ENCODE peak calls at places on chromosome 3, in eight cellular contexts. J is progenitor cell of endocrine pancreas, K is stomach, U is GM04504, F is left cardiac atrium, N is posterior cingulate gyrus, X is AG10803, H is tibial artery. D is an unnamed sample.

GRCh38 chr3:140360332-140360731 is 317.5 kb upstream of the TRIM42 start:
- DNase-seq in U (no peak), N (no peak), J (no peak), X (no peak), F (no peak), H (no peak), K (no peak), D (no peak)

GRCh38 chr3:71142440-71143161 is 440.9 kb downstream of the FOXP1 start:
- DNase-seq in U (no peak), H (no peak), K (no peak), X (no peak), F (no peak), J (no peak), N (no peak), D (no peak)

GRCh38 chr3:128854382-128854939 is 25.0 kb upstream of the ACAD9 start:
- DNase-seq in J (no peak), U (no peak), X (no peak), F (no peak), N (no peak), K (no peak), H (no peak), D (no peak)

GRCh38 chr3:162082516-162082915 is 585.9 kb downstream of the OTOL1 start:
- DNase-seq in F (no peak), J (no peak), H (no peak), K (no peak), N (no peak), U (no peak), X (no peak), D (no peak)

GRCh38 chr3:17087509-17087908 is 202.8 kb downstream of the PLCL2 start:
- DNase-seq in H (no peak), N (no peak), J (no peak), K (no peak), U (no peak), F (no peak), X (no peak), D (no peak)

GRCh38 chr3:100706365-100706764 is 2.9 kb upstream of the TFG start:
- DNase-seq in J (no peak), N (no peak), F (no peak), K (no peak), U (no peak), X (peak; percentile 59), H (no peak), D (no peak)

GRCh38 chr3:148697311-148698189 is at the start of gene AGTR1:
- DNase-seq in N (peak; percentile 57), J (peak; percentile 63), H (peak; percentile 82), F (peak; percentile 62), X (peak; percentile 21), K (peak; percentile 28), U (no peak), D (no peak)

GRCh38 chr3:30161370-30161769 is 445.0 kb upstream of the TGFBR2 start:
- DNase-seq in H (peak; percentile 39), N (no peak), K (no peak), J (no peak), F (peak; percentile 22), X (peak; percentile 92), U (peak; percentile 54), D (peak; percentile 10)

GRCh38 chr3:47422743-47423142 is 41.9 kb downstream of the PTPN23 start:
- DNase-seq in H (no peak), N (peak; percentile 75), U (no peak), K (no peak), J (no peak), F (no peak), X (no peak), D (no peak)

GRCh38 chr3:168884353-168884903 is 779.1 kb downstream of the MECOM start:
- DNase-seq in F (no peak), X (peak; percentile 61), N (no peak), K (peak; percentile 50), H (peak; percentile 29), U (peak; percentile 45), J (no peak), D (peak; percentile 48)

GRCh38 chr3:46663611-46664135 is 29.8 kb downstream of the ALS2CL start:
- DNase-seq in N (no peak), K (peak; percentile 23), F (peak; percentile 30), H (no peak), X (no peak), J (peak; percentile 6), U (no peak), D (no peak)

GRCh38 chr3:45350643-45351042 is 37.7 kb upstream of the LARS2 start:
- DNase-seq in X (no peak), U (no peak), N (no peak), H (no peak), K (no peak), F (no peak), J (no peak), D (no peak)

GRCh38 chr3:113063126-113063894 is 72.5 kb downstream of the GTPBP8 start:
- DNase-seq in J (no peak), N (no peak), X (no peak), K (no peak), U (no peak), H (no peak), F (no peak), D (no peak)

GRCh38 chr3:16508591-16508995 is 4.9 kb downstream of the RFTN1 start:
- DNase-seq in U (no peak), J (no peak), N (no peak), K (no peak), F (no peak), X (peak; percentile 71), H (no peak), D (no peak)

GRCh38 chr3:129708328-129708861 is 101.9 kb upstream of the PLXND1 start:
- DNase-seq in N (no peak), X (peak; percentile 35), J (no peak), U (peak; percentile 35), K (no peak), F (no peak), H (no peak), D (no peak)

GRCh38 chr3:69739204-69740102 is at the start of gene MITF:
- DNase-seq in K (peak; percentile 90), H (peak; percentile 96), N (peak; percentile 98), J (peak; percentile 81), X (peak; percentile 81), F (peak; percentile 95), U (peak; percentile 76), D (peak; percentile 68)

GRCh38 chr3:51401639-51402166 is 10.6 kb downstream of the RBM15B start:
- DNase-seq in K (no peak), J (no peak), N (no peak), U (no peak), F (no peak), H (no peak), X (no peak), D (no peak)

GRCh38 chr3:12670789-12671450 is 7.0 kb upstream of the RAF1 start:
- DNase-seq in U (no peak), J (no peak), N (peak; percentile 33), H (no peak), K (no peak), F (no peak), X (no peak), D (no peak)

GRCh38 chr3:195558602-195559001 is 15.5 kb upstream of the PPP1R2 start:
- DNase-seq in N (no peak), J (no peak), H (no peak), X (peak; percentile 33), U (no peak), F (no peak), K (no peak), D (no peak)

GRCh38 chr3:160486459-160486869 is 36.9 kb upstream of the TRIM59 start:
- DNase-seq in H (no peak), N (no peak), K (no peak), U (peak; percentile 20), J (no peak), X (peak; percentile 71), F (no peak), D (no peak)

D was measured in AG04450.